ENCODE peak calls at places on chromosomes 13 and 19, in nine cellular contexts. F, W, X, Z, D, K, L, C and G are unnamed samples.

GRCh38 chr13:36282818-36283432 is 14.7 kb downstream of the CCDC169 start:
- DNase-seq in F (no peak), W (no peak), X (no peak), Z (peak; percentile 71), D (no peak), K (peak; percentile 38), L (peak; percentile 62), C (no peak), G (peak; percentile 77)

GRCh38 chr19:30883071-30883470 is 466.2 kb downstream of the TSHZ3 start:
- DNase-seq in F (no peak), W (no peak), X (no peak), Z (no peak), D (no peak), K (no peak), L (no peak), C (no peak), G (no peak)

GRCh38 chr19:32687681-32688080 is 3.9 kb upstream of the NUDT19 start:
- DNase-seq in F (no peak), W (no peak), X (no peak), Z (no peak), D (no peak), K (no peak), L (no peak), C (no peak), G (no peak)

GRCh38 chr13:80010286-80010831 is 330.6 kb downstream of the SPRY2 start:
- DNase-seq in F (no peak), W (no peak), X (no peak), Z (no peak), D (no peak), K (no peak), L (no peak), C (no peak), G (no peak)

GRCh38 chr19:42370068-42370520 is 20.0 kb downstream of the CNFN start:
- DNase-seq in F (no peak), W (no peak), X (no peak), Z (no peak), D (no peak), K (no peak), L (no peak), C (no peak), G (no peak)

GRCh38 chr19:39434123-39435076 is 1.3 kb downstream of the RPS16 start:
- DNase-seq in F (no peak), W (no peak), X (no peak), Z (no peak), D (no peak), K (no peak), L (no peak), C (no peak), G (no peak)

GRCh38 chr13:39786091-39786490 is 130.6 kb downstream of the COG6 start:
- DNase-seq in F (no peak), W (no peak), X (no peak), Z (no peak), D (no peak), K (no peak), L (no peak), C (no peak), G (no peak)

GRCh38 chr19:50417138-50417849 is 1.4 kb upstream of the SPIB start:
- DNase-seq in F (peak; percentile 72), W (no peak), X (no peak), Z (no peak), D (peak; percentile 57), K (no peak), L (no peak), C (peak; percentile 53), G (no peak)

GRCh38 chr19:19575411-19575810 is 37.3 kb downstream of the CILP2 start:
- DNase-seq in F (no peak), W (no peak), X (no peak), Z (no peak), D (no peak), K (no peak), L (no peak), C (no peak), G (no peak)

GRCh38 chr13:95100525-95101121 is 200.6 kb downstream of the ABCC4 start:
- DNase-seq in F (no peak), W (no peak), X (no peak), Z (peak; percentile 33), D (no peak), K (no peak), L (no peak), C (no peak), G (peak; percentile 31)

GRCh38 chr19:34276614-34277013 is 22.3 kb downstream of the GARRE1 start:
- DNase-seq in F (no peak), W (no peak), X (no peak), Z (no peak), D (no peak), K (no peak), L (no peak), C (peak; percentile 23), G (no peak)

DNA sequence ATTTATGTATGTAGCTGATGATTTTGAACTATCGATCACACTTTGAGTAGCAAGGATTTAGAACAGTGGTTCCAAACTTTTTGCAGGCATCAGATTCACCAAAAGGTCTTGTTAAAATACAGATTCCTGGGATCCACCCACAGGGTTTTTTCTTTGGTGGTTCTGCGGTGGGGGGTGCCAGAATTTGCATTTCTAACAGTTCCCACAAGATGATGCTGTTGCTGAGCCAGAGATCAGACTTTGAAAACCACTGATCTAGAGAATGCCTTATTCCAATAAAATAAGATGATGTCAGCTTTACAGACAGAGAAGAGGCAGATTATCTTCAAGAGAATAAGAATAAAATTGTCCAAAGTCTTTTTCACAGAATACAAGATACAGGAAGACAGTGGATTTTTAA is 80.9 kb upstream of the SHISA2 start:
- DNase-seq in F (no peak), W (no peak), X (no peak), Z (peak; percentile 46), D (no peak), K (no peak), L (no peak), C (no peak), G (peak; percentile 29)
- TF ChIP-seq CTCF in F (no peak), W (no peak), X (no peak), Z (peak; percentile 35), D (no peak), K (peak; percentile 25), L (peak; percentile 30), C (no peak), G (peak; percentile 44)

DNA sequence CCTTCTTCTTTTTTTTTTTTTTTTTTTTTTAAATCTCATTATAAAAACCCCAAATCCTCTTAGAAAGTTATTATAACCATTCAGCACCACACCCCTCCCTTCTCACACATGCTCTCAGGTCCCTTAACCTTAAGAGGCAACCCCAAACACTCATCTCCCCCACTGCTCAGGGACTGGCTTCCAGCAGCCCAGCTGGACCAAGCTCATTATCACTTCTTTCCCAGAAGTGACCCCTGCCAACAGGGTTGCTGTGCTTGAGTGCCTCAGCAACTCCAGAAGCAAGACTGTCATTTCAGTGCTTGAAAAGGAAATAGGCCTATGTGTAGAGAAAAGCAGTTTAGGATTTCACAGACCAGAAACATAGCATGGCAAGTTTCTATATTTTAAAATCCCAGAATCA is 84.3 kb downstream of the SLAIN1 start:
- DNase-seq in F (no peak), W (no peak), X (no peak), Z (no peak), D (no peak), K (no peak), L (peak; percentile 60), C (no peak), G (no peak)
- H3K4me3 ChIP-seq in F (no peak overlapping the region), W (no peak overlapping the region), X (no peak overlapping the region), Z (no peak overlapping the region), D (no peak overlapping the region), K (no peak overlapping the region), L (no peak overlapping the region), C (no peak overlapping the region), G (no peak overlapping the region)

GRCh38 chr13:97659602-97660001 is 225.6 kb downstream of the RAP2A start:
- DNase-seq in F (no peak), W (no peak), X (no peak), Z (peak; percentile 56), D (no peak), K (no peak), L (peak; percentile 48), C (no peak), G (peak; percentile 16)
- TF ChIP-seq CTCF in F (no peak), W (peak; percentile 56), X (no peak), Z (peak; percentile 53), D (no peak), K (peak; percentile 30), L (peak; percentile 52), C (no peak), G (peak; percentile 34)

DNA sequence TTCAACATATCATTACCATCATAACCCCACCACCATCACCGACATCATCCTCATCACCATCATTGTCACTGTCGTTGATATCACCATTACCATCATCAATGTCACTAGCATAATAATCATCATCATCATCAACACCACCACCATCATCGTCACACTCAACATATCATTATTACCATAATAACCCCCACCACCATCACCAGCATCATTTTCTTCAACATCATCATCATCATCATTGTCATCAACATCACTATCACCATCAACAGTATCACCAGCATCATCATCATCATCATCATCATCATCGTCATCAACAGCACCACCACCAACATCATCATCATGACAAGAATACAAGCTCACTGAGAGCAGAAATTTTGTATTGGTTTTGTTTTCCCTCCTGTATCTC is 83.8 kb downstream of the MBD3L1 start:
- DNase-seq in F (no peak), W (no peak), X (no peak), Z (no peak), D (no peak), K (no peak), L (no peak), C (no peak), G (no peak)
- H3K4me3 ChIP-seq in F (no peak overlapping the region), W (no peak overlapping the region), X (no peak overlapping the region), Z (no peak overlapping the region), D (no peak overlapping the region), K (no peak overlapping the region), L (no peak overlapping the region), C (no peak overlapping the region), G (no peak overlapping the region)

DNA sequence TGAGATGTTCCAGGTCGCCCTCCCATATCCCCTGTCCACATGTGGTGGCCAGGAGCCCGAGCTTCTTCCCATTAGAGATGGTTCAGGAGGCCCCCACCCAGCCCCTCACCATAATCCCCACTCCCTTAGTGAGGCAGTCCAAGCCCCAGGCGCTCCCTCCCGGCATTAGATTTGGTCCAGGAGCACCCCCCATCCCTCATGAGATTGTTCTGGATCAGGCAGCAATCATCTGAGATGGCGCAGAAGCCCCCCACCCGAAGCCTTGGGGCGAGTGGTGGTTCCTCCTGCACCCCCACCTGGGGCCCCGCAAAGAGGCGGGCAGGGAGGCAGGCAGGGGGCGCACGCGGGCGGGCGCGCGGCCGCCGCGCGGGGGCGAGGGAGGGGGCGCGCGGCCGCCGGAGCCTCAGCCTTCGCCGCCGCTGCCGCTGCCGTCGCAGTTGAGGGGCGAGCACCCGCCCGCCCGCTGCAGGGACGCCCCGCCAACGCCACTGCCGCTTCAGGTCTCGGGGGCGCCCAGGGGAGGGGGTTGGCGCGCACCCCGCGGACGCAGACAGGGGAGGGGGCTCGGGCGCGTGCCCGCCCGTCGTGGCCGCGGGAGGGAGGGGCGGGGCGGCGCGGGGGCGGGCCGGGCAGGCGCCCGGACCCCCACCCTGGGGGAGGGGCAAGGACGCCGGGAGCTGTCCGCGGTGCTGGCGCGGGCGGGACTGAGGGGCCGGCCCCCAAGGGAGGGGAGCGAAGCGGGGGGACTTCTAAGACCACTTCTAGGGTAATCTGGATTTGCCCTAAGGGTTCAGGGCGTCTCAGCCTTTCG is 46.4 kb upstream of the SHKBP1 start:
- DNase-seq in F (no peak), W (no peak), X (no peak), Z (no peak), D (no peak), K (no peak), L (peak; percentile 82), C (peak; percentile 24), G (no peak)
- TF ChIP-seq CTCF in F (no peak), W (peak; percentile 11), X (no peak), Z (no peak), D (no peak), K (peak; percentile 17), L (peak; percentile 30), C (no peak), G (peak; percentile 18)